ENCODE peak calls at places on chromosomes 5 and 9, in four cellular contexts. One of them, this sample, is unnamed.

GRCh38 chr5:150295172-150295611 is 5.6 kb upstream of the CAMK2A start:
- DNase-seq in AG04450: no peak
- DNase-seq in COR-L47: peak
- DNase-seq in Peyer's patch: peak
- DNase-seq in this sample: no peak

GRCh38 chr9:92954078-92954861 is 6.9 kb downstream of the FGD3 start:
- DNase-seq in COR-L47: peak
- DNase-seq in Peyer's patch: no peak
- DNase-seq in AG04450: no peak
- DNase-seq in this sample: no peak

GRCh38 chr9:2469681-2470141 is 151.9 kb upstream of the VLDLR start:
- DNase-seq in COR-L47: peak
- DNase-seq in Peyer's patch: no peak
- DNase-seq in AG04450: no peak
- DNase-seq in this sample: peak

GRCh38 chr5:150345716-150346115 is 11.8 kb upstream of the TCOF1 start:
- DNase-seq in Peyer's patch: no peak
- DNase-seq in COR-L47: peak
- DNase-seq in AG04450: no peak
- DNase-seq in this sample: no peak

GRCh38 chr9:123138156-123138555 is 104.7 kb downstream of the GPR21 start:
- DNase-seq in AG04450: no peak
- DNase-seq in Peyer's patch: no peak
- DNase-seq in COR-L47: no peak
- DNase-seq in this sample: no peak

GRCh38 chr9:132547436-132547835 is 35.0 kb upstream of the BARHL1 start:
- DNase-seq in AG04450: no peak
- DNase-seq in Peyer's patch: no peak
- DNase-seq in COR-L47: no peak
- DNase-seq in this sample: no peak

GRCh38 chr5:141199359-141200235 is at the start of gene PCDHB11:
- DNase-seq in Peyer's patch: no peak
- DNase-seq in AG04450: no peak
- DNase-seq in COR-L47: peak
- DNase-seq in this sample: no peak

GRCh38 chr9:20702565-20702964 is 18.5 kb downstream of the FOCAD start:
- DNase-seq in COR-L47: no peak
- DNase-seq in AG04450: no peak
- DNase-seq in Peyer's patch: no peak
- DNase-seq in this sample: no peak

GRCh38 chr9:124079176-124079925 is 67.8 kb downstream of the LHX2 start:
- DNase-seq in AG04450: peak
- DNase-seq in Peyer's patch: no peak
- DNase-seq in COR-L47: no peak
- DNase-seq in this sample: no peak

GRCh38 chr5:179154991-179155955 is 95.1 kb downstream of the ZNF354C start:
- DNase-seq in AG04450: no peak
- DNase-seq in Peyer's patch: peak
- DNase-seq in COR-L47: no peak
- DNase-seq in this sample: peak

GRCh38 chr5:163894645-163895044 is 389.2 kb downstream of the MAT2B start:
- DNase-seq in COR-L47: no peak
- DNase-seq in AG04450: peak
- DNase-seq in Peyer's patch: no peak
- DNase-seq in this sample: no peak

GRCh38 chr5:4879693-4880303 is 260.3 kb upstream of the ADAMTS16 start:
- DNase-seq in COR-L47: peak
- DNase-seq in AG04450: no peak
- DNase-seq in Peyer's patch: peak
- DNase-seq in this sample: peak

GRCh38 chr5:137142371-137143243 is 356.5 kb downstream of the SPOCK1 start:
- DNase-seq in AG04450: peak
- DNase-seq in Peyer's patch: no peak
- DNase-seq in COR-L47: no peak
- DNase-seq in this sample: no peak

GRCh38 chr9:136857606-136858412 is 5.7 kb downstream of the MAMDC4 start:
- DNase-seq in AG04450: no peak
- DNase-seq in COR-L47: no peak
- DNase-seq in Peyer's patch: peak
- DNase-seq in this sample: peak

GRCh38 chr5:178225174-178225573 is 7.4 kb downstream of the PHYKPL start:
- DNase-seq in AG04450: no peak
- DNase-seq in COR-L47: no peak
- DNase-seq in Peyer's patch: no peak
- DNase-seq in this sample: no peak

GRCh38 chr9:93041108-93041802 is 17.2 kb upstream of the SUSD3 start:
- DNase-seq in Peyer's patch: no peak
- DNase-seq in COR-L47: no peak
- DNase-seq in AG04450: no peak
- DNase-seq in this sample: no peak

GRCh38 chr5:141742866-141743651 is 61.0 kb upstream of the ARAP3 start:
- DNase-seq in AG04450: no peak
- DNase-seq in COR-L47: peak
- DNase-seq in Peyer's patch: no peak
- DNase-seq in this sample: peak

GRCh38 chr9:83140061-83140460 is 77.1 kb upstream of the RASEF start:
- DNase-seq in COR-L47: no peak
- DNase-seq in AG04450: no peak
- DNase-seq in Peyer's patch: no peak
- DNase-seq in this sample: no peak

GRCh38 chr5:43191740-43192557 is at the start of gene NIM1K:
- DNase-seq in Peyer's patch: peak
- DNase-seq in COR-L47: peak
- DNase-seq in AG04450: no peak
- DNase-seq in this sample: peak

This sample was measured in WTC11.